ENCODE peak calls at places on chromosomes 5 and 9, in nine cellular contexts. Z, Q, O, V, F, W, P, I and C are unnamed samples. For H3K9me3 and H3K4me1, the result is how much of the 10 kb centered on the place peaks cover.

GRCh38 chr9:101028346-101029299 is at the start of gene PLPPR1:
- DNase-seq in Q (no peak), F (no peak), P (peak), W (no peak), I (no peak), V (peak), Z (peak), O (peak), C (peak)

GRCh38 chr9:126521551-126521950 is 92.2 kb upstream of the LMX1B start:
- DNase-seq in W (no peak), P (no peak), O (no peak), Z (no peak), I (no peak), Q (no peak), F (no peak), V (no peak), C (no peak)

GRCh38 chr5:97078958-97079357 is 63.5 kb downstream of the LIX1 start:
- DNase-seq in I (no peak), Z (no peak), F (no peak), P (no peak), Q (no peak), W (no peak), O (no peak), V (no peak), C (no peak)

GRCh38 chr5:142942901-142943300 is 172.7 kb downstream of the ARHGAP26 start:
- DNase-seq in Q (no peak), P (no peak), V (no peak), I (no peak), Z (no peak), F (no peak), O (no peak), W (no peak), C (no peak)

GRCh38 chr5:149464796-149465489 is 85.9 kb upstream of the IL17B start:
- DNase-seq in O (no peak), I (no peak), Q (no peak), W (no peak), P (peak), Z (no peak), V (peak), F (no peak), C (no peak)

GRCh38 chr9:86549920-86550319 is 195.7 kb upstream of the TUT7 start:
- DNase-seq in Q (no peak), O (no peak), P (no peak), W (no peak), V (no peak), F (no peak), I (no peak), Z (no peak), C (no peak)

GRCh38 chr5:131757830-131758519 is 38.8 kb downstream of the FNIP1 start:
- DNase-seq in O (no peak), V (no peak), P (no peak), F (no peak), Z (no peak), Q (no peak), W (no peak), I (no peak), C (no peak)

GRCh38 chr5:147576646-147577535 is 67.0 kb upstream of the DPYSL3 start:
- DNase-seq in O (no peak), V (peak), Q (peak), W (no peak), P (peak), F (no peak), I (no peak), Z (peak), C (peak)

GRCh38 chr5:145787507-145787906 is 47.6 kb downstream of the PRELID2 start:
- DNase-seq in Z (no peak), I (no peak), V (no peak), Q (no peak), P (no peak), W (no peak), O (no peak), F (no peak), C (no peak)

GRCh38 chr5:74865799-74866652 is at the start of gene FAM169A:
- DNase-seq in F (peak), V (no peak), Q (peak), I (no peak), Z (peak), P (peak), O (peak), W (peak), C (no peak)

GRCh38 chr9:124011460-124012301 is at the start of gene LHX2:
- DNase-seq in V (no peak), Z (peak), I (no peak), F (no peak), O (peak), P (peak), W (no peak), Q (peak), C (peak)

GRCh38 chr5:148939676-148940075 is 113.3 kb downstream of the ADRB2 start:
- DNase-seq in O (no peak), Z (no peak), P (no peak), F (no peak), I (no peak), W (no peak), Q (no peak), V (no peak), C (no peak)

GRCh38 chr5:9124837-9125236 is 421.0 kb downstream of the SEMA5A start:
- DNase-seq in W (no peak), O (no peak), Q (no peak), P (no peak), Z (no peak), F (no peak), I (no peak), V (no peak), C (no peak)

GRCh38 chr9:119938871-119939270 is 569.6 kb upstream of the BRINP1 start:
- DNase-seq in Q (no peak), V (no peak), W (no peak), I (no peak), Z (no peak), F (no peak), O (no peak), P (no peak), C (no peak)

GRCh38 chr9:2289234-2289755 is 274.1 kb downstream of the SMARCA2 start:
- DNase-seq in O (no peak), I (no peak), W (no peak), Q (no peak), Z (no peak), P (no peak), F (no peak), V (no peak), C (no peak)

GRCh38 chr5:68505917-68506860 is 290.6 kb downstream of the PIK3R1 start:
- DNase-seq in P (no peak), V (no peak), I (no peak), Q (no peak), Z (no peak), W (no peak), F (no peak), O (peak), C (no peak)

GRCh38 chr9:92292338-92293074 is 991 bp downstream of the IARS1 start:
- DNase-seq in V (no peak), P (no peak), Z (no peak), Q (no peak), I (no peak), O (no peak), W (no peak), F (no peak), C (no peak)

GRCh38 chr9:75063556-75064305 is 24.2 kb downstream of the NMRK1 start:
- DNase-seq in V (no peak), O (no peak), Q (no peak), P (no peak), I (no peak), Z (no peak), W (no peak), F (no peak), C (no peak)

GRCh38 chr5:91281409-91281808 is 101.7 kb downstream of the ARRDC3 start:
- DNase-seq in O (no peak), V (no peak), Q (no peak), F (no peak), P (no peak), W (no peak), I (no peak), Z (no peak), C (no peak)

GRCh38 chr5:58961631-58962280 is 378.9 kb downstream of the RAB3C start:
- DNase-seq in V (no peak), F (no peak), I (no peak), Q (no peak), P (no peak), Z (no peak), W (no peak), O (no peak), C (no peak)

GRCh38 chr9:99497641-99498040 is 275.6 kb downstream of the SEC61B start:
- DNase-seq in Z (no peak), W (no peak), V (no peak), Q (no peak), I (no peak), P (no peak), F (no peak), O (no peak), C (no peak)

GRCh38 chr5:3862906-3863305 is 267.3 kb downstream of the IRX1 start:
- DNase-seq in P (no peak), V (no peak), O (no peak), F (no peak), I (no peak), Q (no peak), Z (no peak), W (no peak), C (no peak)
- H3K9me3 ChIP-seq in P (under half), V (under half), O (under half), F (under half), I (under half), Q (under half), Z (under half), W (under half), C (under half)

GRCh38 chr5:138033275-138033808 is 463 bp upstream of the FAM13B start:
- DNase-seq in F (no peak), Q (no peak), P (no peak), Z (no peak), O (no peak), W (no peak), I (no peak), V (no peak), C (no peak)
- H3K4me1 ChIP-seq in F (half or more), Q (under half), P (under half), Z (half or more), O (under half), W (under half), I (under half), V (under half), C (half or more)

GRCh38 chr5:113172231-113172826 is 195.7 kb downstream of the DCP2 start:
- DNase-seq in V (no peak), P (no peak), O (no peak), W (no peak), F (no peak), I (no peak), Z (no peak), Q (no peak), C (no peak)
- H3K9me3 ChIP-seq in V (under half), P (under half), O (under half), W (under half), F (under half), I (under half), Z (under half), Q (under half), C (under half)

DNA sequence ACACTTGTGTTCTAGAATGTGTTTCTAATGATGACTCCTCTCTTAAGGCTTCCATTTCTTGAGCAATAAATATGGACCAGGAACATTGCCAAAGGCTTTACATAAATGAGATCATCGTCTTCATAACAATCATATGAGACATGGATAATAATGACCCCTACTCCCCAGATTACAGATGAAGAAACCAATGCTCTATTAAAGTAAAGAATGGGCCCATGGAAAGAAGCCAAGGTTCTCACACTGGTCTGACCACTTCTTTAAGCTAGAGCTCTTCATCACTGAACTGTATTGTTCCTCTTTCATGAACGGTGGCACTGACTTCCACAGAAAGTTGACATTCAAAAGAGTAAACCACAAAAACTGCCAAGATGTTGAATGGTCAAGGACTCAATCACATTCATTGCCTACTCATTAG is 65.3 kb downstream of the MARCHF3 start:
- DNase-seq in Z (no peak), W (no peak), P (no peak), V (no peak), Q (no peak), F (no peak), O (no peak), I (no peak), C (no peak)
- H3K4me1 ChIP-seq in Z (under half), W (under half), P (under half), V (under half), Q (under half), F (under half), O (under half), I (under half), C (under half)

DNA sequence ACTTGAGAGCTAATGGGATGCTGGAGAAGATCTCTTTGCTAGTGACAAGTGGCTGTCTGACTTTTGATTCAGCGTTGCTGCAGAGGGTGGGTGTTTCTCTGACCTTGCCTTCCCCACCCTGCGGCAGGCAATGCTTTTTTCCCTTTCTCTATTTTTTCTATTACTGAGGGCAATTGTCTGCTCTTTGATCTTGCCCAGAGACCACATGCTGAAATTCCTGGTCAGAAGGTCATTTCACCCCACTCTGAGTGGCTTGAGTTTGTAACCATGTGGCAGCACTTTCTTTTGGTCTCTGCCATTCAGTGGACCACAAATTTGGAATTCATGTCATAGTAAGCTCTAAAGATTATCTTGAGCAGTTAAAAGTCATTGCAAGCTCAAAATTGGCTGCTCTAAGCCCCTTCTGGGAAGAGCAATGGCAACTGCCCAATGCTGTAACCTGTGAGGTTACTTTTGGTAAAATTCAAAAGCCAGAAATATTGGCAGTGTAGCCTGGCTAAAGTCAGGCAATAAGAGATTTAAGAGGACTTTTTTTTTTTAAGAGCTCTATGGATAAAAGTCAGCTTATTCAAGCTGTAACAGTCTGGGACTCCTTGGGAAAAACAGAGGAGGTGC is 30.4 kb upstream of the MTMR12 start:
- DNase-seq in V (no peak), Z (no peak), O (no peak), P (no peak), F (no peak), W (no peak), I (no peak), Q (no peak), C (no peak)
- H3K9me3 ChIP-seq in V (under half), Z (under half), O (under half), P (under half), F (under half), W (under half), I (under half), Q (under half), C (under half)

GRCh38 chr5:141521244-141521781 is 32.4 kb downstream of the PCDHGC5 start:
- DNase-seq in P (peak), Z (no peak), F (no peak), V (no peak), W (no peak), Q (peak), O (peak), I (peak), C (no peak)
- H3K4me1 ChIP-seq in P (half or more), Z (under half), F (under half), V (under half), W (under half), Q (under half), O (under half), I (half or more), C (half or more)

DNA sequence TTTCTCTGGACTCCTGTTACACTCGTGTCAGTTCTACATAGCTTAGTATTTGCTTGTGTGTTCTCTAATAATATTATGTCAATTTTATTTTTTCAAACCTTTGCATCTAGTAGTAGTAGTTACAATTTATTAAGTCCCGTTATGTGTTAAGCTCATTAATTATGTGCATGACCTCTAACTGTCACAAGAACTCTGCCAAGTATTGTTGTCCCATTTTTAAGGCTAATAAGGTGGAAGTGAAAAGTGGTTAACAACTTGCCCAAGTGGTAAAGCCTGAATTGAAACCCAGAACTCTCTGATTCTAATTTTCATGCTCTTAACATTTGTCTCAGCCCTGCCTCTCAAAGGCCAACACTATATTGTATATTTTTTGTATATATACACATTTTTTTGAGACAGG is 221.6 kb downstream of the DMRT2 start:
- DNase-seq in Z (no peak), I (no peak), F (no peak), O (no peak), W (no peak), V (no peak), P (no peak), Q (no peak), C (no peak)
- H3K9me3 ChIP-seq in Z (under half), I (under half), F (under half), O (under half), W (under half), V (under half), P (under half), Q (under half), C (under half)

GRCh38 chr9:136947955-136948510 is 3.0 kb downstream of the C8G start:
- DNase-seq in Z (peak), I (no peak), Q (peak), F (no peak), W (no peak), O (no peak), P (peak), V (peak), C (peak)

GRCh38 chr9:136944519-136945332 is at the start of the genes C8G and FBXW5:
- DNase-seq in W (peak), O (peak), F (peak), Z (peak), Q (peak), I (peak), V (peak), P (peak), C (peak)

GRCh38 chr9:136945333-136946227 is 537 bp downstream of the C8G start:
- DNase-seq in Q (no peak), V (peak), W (no peak), I (no peak), O (no peak), F (no peak), P (no peak), Z (no peak), C (no peak)

GRCh38 chr9:136946893-136947891 is 2.1 kb downstream of the C8G start:
- DNase-seq in Q (no peak), F (no peak), W (no peak), V (peak), Z (no peak), I (no peak), P (no peak), O (no peak), C (no peak)

GRCh38 chr9:136946228-136946892 is 1.3 kb downstream of the C8G start:
- DNase-seq in I (no peak), F (no peak), P (no peak), W (no peak), Z (no peak), V (peak), Q (no peak), O (no peak), C (no peak)
- H3K4me1 ChIP-seq in I (half or more), F (under half), P (under half), W (under half), Z (half or more), V (under half), Q (under half), O (under half), C (half or more)